ENCODE peak calls at places on chromosomes 1 and 21, in six cellular contexts. E is IMR-90, G is heart left ventricle, K is HCT116, Q is testis, B is GM12891. J is an unnamed sample.

GRCh38 chr1:208318150-208318734 is 74.1 kb upstream of the PLXNA2 start:
- DNase-seq in Q (no peak), G (no peak), B (no peak), E (no peak), K (no peak), J (no peak)

GRCh38 chr1:165424454-165425283 is 20.3 kb downstream of the RXRG start:
- DNase-seq in Q (peak), G (peak), K (no peak), E (no peak), B (no peak), J (no peak)

GRCh38 chr1:228370439-228370940 is 36.1 kb downstream of the TRIM11 start:
- DNase-seq in E (no peak), G (peak), Q (no peak), B (no peak), K (no peak), J (no peak)

GRCh38 chr21:40671721-40672120 is 175.2 kb downstream of the DSCAM start:
- DNase-seq in E (no peak), B (no peak), K (no peak), G (no peak), Q (no peak), J (no peak)

GRCh38 chr1:86701731-86702130 is 2.6 kb upstream of the SH3GLB1 start:
- DNase-seq in E (no peak), B (no peak), G (no peak), K (no peak), Q (no peak), J (no peak)

GRCh38 chr1:94646786-94647555 is 105.4 kb upstream of the F3 start:
- DNase-seq in B (no peak), Q (no peak), G (no peak), E (peak), K (no peak), J (no peak)

GRCh38 chr1:66598670-66599069 is 64.7 kb downstream of the SGIP1 start:
- DNase-seq in G (no peak), K (no peak), E (peak), B (no peak), Q (no peak), J (no peak)

GRCh38 chr1:47906009-47906432 is 91.2 kb downstream of the TRABD2B start:
- DNase-seq in B (no peak), G (no peak), Q (no peak), K (peak), E (no peak), J (no peak)

GRCh38 chr1:15188678-15189077 is 35.1 kb downstream of the TMEM51 start:
- DNase-seq in G (no peak), K (no peak), B (no peak), Q (no peak), E (peak), J (no peak)

GRCh38 chr1:10113501-10113900 is 80.7 kb downstream of the UBE4B start:
- DNase-seq in G (no peak), Q (no peak), K (no peak), B (no peak), E (no peak), J (no peak)

GRCh38 chr1:111535256-111536191 is 32.1 kb upstream of the ADORA3 start:
- DNase-seq in K (no peak), G (no peak), Q (no peak), E (no peak), B (no peak), J (no peak)

GRCh38 chr1:220999872-221000863 is 120.9 kb downstream of the HLX start:
- DNase-seq in B (no peak), Q (no peak), E (no peak), G (peak), K (no peak), J (no peak)

GRCh38 chr1:11314959-11315358 is 42.0 kb downstream of the UBIAD1 start:
- DNase-seq in E (no peak), K (no peak), B (no peak), Q (peak), G (no peak), J (no peak)

GRCh38 chr1:86776108-86776507 is 71.7 kb downstream of the SH3GLB1 start:
- DNase-seq in E (no peak), K (no peak), Q (no peak), G (no peak), B (no peak), J (no peak)

GRCh38 chr1:147080013-147080661 is 92.1 kb downstream of the PRKAB2 start:
- DNase-seq in Q (no peak), B (no peak), G (no peak), E (no peak), K (no peak), J (no peak)

GRCh38 chr1:218025454-218025853 is 259.6 kb upstream of the RRP15 start:
- DNase-seq in K (no peak), B (no peak), G (no peak), E (peak), Q (no peak), J (no peak)

GRCh38 chr1:26991310-26992116 is 2.0 kb upstream of the TRNP1 start:
- DNase-seq in G (peak), E (peak), K (no peak), B (peak), Q (no peak), J (no peak)

GRCh38 chr1:26994020-26994745 is 691 bp downstream of the TRNP1 start:
- DNase-seq in Q (no peak), G (no peak), B (no peak), K (no peak), E (no peak), J (no peak)

GRCh38 chr1:26996024-26996423 is 2.5 kb downstream of the TRNP1 start:
- DNase-seq in B (no peak), K (no peak), Q (no peak), G (no peak), E (peak), J (no peak)

GRCh38 chr1:26994772-26995625 is 1.5 kb downstream of the TRNP1 start:
- DNase-seq in E (no peak), B (no peak), Q (no peak), G (no peak), K (no peak), J (no peak)

DNA sequence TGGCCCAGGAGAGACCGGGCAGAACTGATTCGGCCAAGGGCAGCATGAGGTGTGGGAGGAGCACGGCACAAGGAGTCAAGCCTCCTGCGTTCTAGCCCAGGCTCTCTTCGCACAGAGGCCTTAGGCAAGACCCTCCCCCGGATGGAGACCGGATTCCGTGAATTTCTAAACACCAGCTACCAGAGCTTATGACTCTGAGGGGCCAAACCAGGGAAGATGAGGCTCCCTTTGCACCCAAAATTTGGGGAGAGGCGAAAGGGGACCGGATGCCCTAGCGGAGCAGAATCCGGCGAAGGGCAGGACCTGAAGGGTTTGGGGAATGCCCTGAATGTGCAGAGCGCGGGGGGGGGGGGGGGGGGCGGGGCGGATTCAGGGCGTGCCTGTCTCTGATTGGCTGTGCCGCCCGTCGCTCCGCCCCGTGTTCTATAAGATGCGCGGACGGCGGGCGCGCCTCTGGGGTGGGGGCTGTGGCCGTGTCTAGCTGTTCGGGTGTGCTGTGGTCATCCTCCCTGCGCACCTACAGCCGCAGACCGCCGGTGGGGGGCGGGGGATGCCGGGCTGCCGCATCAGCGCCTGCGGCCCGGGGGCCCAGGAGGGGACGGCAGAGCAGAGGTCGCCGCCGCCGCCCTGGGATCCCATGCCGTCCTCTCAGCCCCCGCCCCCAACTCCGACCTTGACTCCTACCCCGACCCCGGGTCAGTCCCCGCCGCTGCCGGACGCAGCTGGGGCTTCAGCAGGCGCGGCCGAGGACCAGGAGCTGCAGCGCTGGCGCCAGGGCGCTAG is at the start of gene TRNP1:
- DNase-seq in K (no peak), G (peak), E (peak), B (peak), Q (peak), J (no peak)
- TF ChIP-seq POLR2A in K (peak), G (no peak), E (peak), B (no peak), Q (peak), J (no peak)

GRCh38 chr1:183021405-183022201 is 1.6 kb upstream of the LAMC1 start:
- DNase-seq in Q (no peak), K (no peak), B (no peak), G (no peak), E (no peak), J (no peak)

GRCh38 chr1:183024352-183025337 is 1.4 kb downstream of the LAMC1 start:
- DNase-seq in Q (no peak), K (no peak), G (no peak), B (no peak), E (no peak), J (no peak)

GRCh38 chr1:183023601-183024351 is 556 bp downstream of the LAMC1 start:
- DNase-seq in B (peak), E (peak), Q (peak), K (peak), G (peak), J (peak)

GRCh38 chr1:183023146-183023600 is at the start of gene LAMC1:
- DNase-seq in K (no peak), Q (peak), E (peak), G (peak), B (peak), J (peak)

GRCh38 chr1:183022202-183023145 is 746 bp upstream of the LAMC1 start:
- DNase-seq in G (peak), B (peak), E (peak), Q (peak), K (peak), J (peak)
- TF ChIP-seq POLR2A in G (no peak), B (peak), E (peak), Q (no peak), K (peak), J (peak)

GRCh38 chr1:28282426-28283407 is 23.4 kb downstream of the SESN2 start:
- DNase-seq in E (no peak), K (no peak), Q (no peak), B (no peak), G (no peak), J (no peak)
- TF ChIP-seq POLR2A in E (no peak), K (no peak), Q (no peak), B (no peak), G (no peak), J (no peak)

GRCh38 chr1:46456411-46456963 is 33.1 kb upstream of the DMBX1 start:
- DNase-seq in E (no peak), G (no peak), B (no peak), Q (no peak), K (no peak), J (no peak)
- TF ChIP-seq POLR2A in E (no peak), G (no peak), B (no peak), Q (no peak), K (no peak), J (no peak)

GRCh38 chr21:32087452-32087851 is 191.4 kb downstream of the MIS18A start:
- DNase-seq in B (no peak), Q (no peak), E (no peak), G (no peak), K (no peak), J (no peak)

GRCh38 chr21:32088471-32088870 is 190.4 kb downstream of the MIS18A start:
- DNase-seq in Q (no peak), G (no peak), K (no peak), E (no peak), B (no peak), J (no peak)

GRCh38 chr21:32083175-32083574 is 195.7 kb downstream of the MIS18A start:
- DNase-seq in G (no peak), Q (no peak), E (peak), K (no peak), B (no peak), J (no peak)
- TF ChIP-seq POLR2A in G (no peak), Q (no peak), E (no peak), K (no peak), B (no peak), J (no peak)

GRCh38 chr1:21941370-21941769 is 4.3 kb upstream of the HSPG2 start:
- DNase-seq in Q (no peak), B (no peak), E (no peak), G (no peak), K (no peak), J (no peak)
- TF ChIP-seq POLR2A in Q (no peak), B (no peak), E (no peak), G (no peak), K (no peak), J (no peak)

GRCh38 chr1:106038260-106038659 is 1018.2 kb upstream of the PRMT6 start:
- DNase-seq in G (no peak), K (no peak), E (no peak), Q (no peak), B (no peak), J (no peak)
- TF ChIP-seq POLR2A in G (no peak), K (no peak), E (no peak), Q (no peak), B (no peak), J (no peak)

DNA sequence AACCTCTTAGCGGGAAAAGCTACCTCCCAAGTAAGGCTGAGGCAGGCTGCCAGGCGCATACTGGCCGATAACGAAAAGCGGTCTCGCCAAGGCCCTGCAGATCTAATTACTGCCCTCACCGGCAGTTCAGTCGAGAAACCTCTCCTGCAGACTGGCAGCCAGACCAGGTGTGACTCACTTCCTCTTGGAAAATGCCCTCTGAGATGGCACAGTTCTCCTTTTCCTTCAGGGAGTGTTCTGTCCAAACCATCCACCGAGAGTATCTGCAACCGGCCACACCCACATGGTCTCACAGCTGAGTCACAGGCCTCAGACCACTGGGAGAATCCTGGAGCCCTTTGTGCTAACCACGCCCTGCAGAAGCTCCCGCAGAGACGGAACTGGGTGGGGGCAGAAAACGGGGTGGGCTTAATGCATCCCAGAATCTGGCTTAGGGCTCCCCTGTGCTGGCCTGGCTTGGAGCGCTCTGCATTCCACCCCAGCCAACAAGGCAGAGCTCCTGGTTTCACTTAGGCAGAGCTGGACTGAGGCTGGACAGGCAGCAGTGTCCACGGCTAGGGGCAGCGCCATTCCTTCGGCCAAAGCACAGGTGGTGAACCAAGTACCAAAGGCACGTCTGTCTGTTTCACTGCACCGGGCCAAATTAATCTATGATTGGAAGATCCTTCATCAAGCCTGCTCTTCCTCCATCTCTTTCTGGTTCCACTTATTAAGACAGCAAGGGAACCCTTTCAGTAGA is 1.1 kb downstream of the S100A10 start:
- DNase-seq in G (peak), E (peak), B (no peak), K (peak), Q (peak), J (peak)
- TF ChIP-seq POLR2A in G (no peak), E (peak), B (no peak), K (peak), Q (no peak), J (no peak)